ENCODE peak calls at places on chromosome 21, in ten cellular contexts. One of them, this sample, is unnamed.

GRCh38 chr21:33666153-33666552 is 23.9 kb downstream of the ITSN1 start:
- DNase-seq in H7: no peak
- DNase-seq in ELR: no peak
- DNase-seq in stimulated activated CD4-positive, alpha-beta T cell treated with anti-CD3 and anti-CD28 coated beads, Interleukin-4, amount 100 ng/mL, for 24 hours: no peak
- DNase-seq in RPMI7951: no peak
- DNase-seq in Caki2: no peak
- DNase-seq in T-cell: no peak
- DNase-seq in midbrain: no peak
- DNase-seq in cardiac fibroblast: no peak
- DNase-seq in stomach: no peak
- DNase-seq in this sample: no peak

GRCh38 chr21:29196021-29196663 is 65.7 kb downstream of the MAP3K7CL start:
- DNase-seq in T-cell: peak; percentile 70
- DNase-seq in midbrain: peak; percentile 14
- DNase-seq in H7: peak; percentile 40
- DNase-seq in Caki2: peak; percentile 91
- DNase-seq in ELR: peak; percentile 98
- DNase-seq in RPMI7951: peak; percentile 94
- DNase-seq in stimulated activated CD4-positive, alpha-beta T cell treated with anti-CD3 and anti-CD28 coated beads, Interleukin-4, amount 100 ng/mL, for 24 hours: peak; percentile 83
- DNase-seq in cardiac fibroblast: peak; percentile 93
- DNase-seq in stomach: peak; percentile 53
- DNase-seq in this sample: no peak

GRCh38 chr21:16002872-16003466 is 273.2 kb downstream of the USP25 start:
- DNase-seq in stimulated activated CD4-positive, alpha-beta T cell treated with anti-CD3 and anti-CD28 coated beads, Interleukin-4, amount 100 ng/mL, for 24 hours: no peak
- DNase-seq in stomach: no peak
- DNase-seq in cardiac fibroblast: peak; percentile 51
- DNase-seq in ELR: peak; percentile 49
- DNase-seq in RPMI7951: no peak
- DNase-seq in midbrain: peak; percentile 22
- DNase-seq in T-cell: no peak
- DNase-seq in Caki2: no peak
- DNase-seq in H7: no peak
- DNase-seq in this sample: peak; percentile 44

GRCh38 chr21:25929859-25930520 is 195.2 kb downstream of the GABPA start:
- DNase-seq in H7: peak; percentile 53
- DNase-seq in cardiac fibroblast: peak; percentile 46
- DNase-seq in stomach: no peak
- DNase-seq in RPMI7951: peak; percentile 53
- DNase-seq in T-cell: no peak
- DNase-seq in ELR: peak; percentile 21
- DNase-seq in Caki2: no peak
- DNase-seq in midbrain: peak; percentile 45
- DNase-seq in stimulated activated CD4-positive, alpha-beta T cell treated with anti-CD3 and anti-CD28 coated beads, Interleukin-4, amount 100 ng/mL, for 24 hours: no peak
- DNase-seq in this sample: no peak

GRCh38 chr21:45341779-45342178 is 54.1 kb upstream of the POFUT2 start:
- DNase-seq in stomach: no peak
- DNase-seq in Caki2: no peak
- DNase-seq in T-cell: no peak
- DNase-seq in stimulated activated CD4-positive, alpha-beta T cell treated with anti-CD3 and anti-CD28 coated beads, Interleukin-4, amount 100 ng/mL, for 24 hours: no peak
- DNase-seq in RPMI7951: no peak
- DNase-seq in midbrain: no peak
- DNase-seq in cardiac fibroblast: peak; percentile 52
- DNase-seq in ELR: no peak
- DNase-seq in H7: no peak
- DNase-seq in this sample: peak; percentile 57

GRCh38 chr21:33047231-33047630 is 21.5 kb downstream of the OLIG2 start:
- DNase-seq in stomach: no peak
- DNase-seq in T-cell: no peak
- DNase-seq in midbrain: no peak
- DNase-seq in cardiac fibroblast: peak; percentile 41
- DNase-seq in ELR: peak; percentile 53
- DNase-seq in H7: no peak
- DNase-seq in RPMI7951: peak; percentile 76
- DNase-seq in Caki2: no peak
- DNase-seq in stimulated activated CD4-positive, alpha-beta T cell treated with anti-CD3 and anti-CD28 coated beads, Interleukin-4, amount 100 ng/mL, for 24 hours: no peak
- DNase-seq in this sample: no peak

GRCh38 chr21:16011719-16012118 is 281.9 kb downstream of the USP25 start:
- DNase-seq in T-cell: no peak
- DNase-seq in stomach: no peak
- DNase-seq in stimulated activated CD4-positive, alpha-beta T cell treated with anti-CD3 and anti-CD28 coated beads, Interleukin-4, amount 100 ng/mL, for 24 hours: no peak
- DNase-seq in Caki2: no peak
- DNase-seq in RPMI7951: no peak
- DNase-seq in H7: no peak
- DNase-seq in ELR: no peak
- DNase-seq in midbrain: no peak
- DNase-seq in cardiac fibroblast: no peak
- DNase-seq in this sample: peak; percentile 28

GRCh38 chr21:45128613-45129226 is 54.3 kb downstream of the ADARB1 start:
- DNase-seq in midbrain: peak; percentile 56
- DNase-seq in T-cell: peak; percentile 82
- DNase-seq in Caki2: peak; percentile 69
- DNase-seq in stimulated activated CD4-positive, alpha-beta T cell treated with anti-CD3 and anti-CD28 coated beads, Interleukin-4, amount 100 ng/mL, for 24 hours: peak; percentile 79
- DNase-seq in stomach: peak; percentile 76
- DNase-seq in H7: peak; percentile 80
- DNase-seq in cardiac fibroblast: peak; percentile 84
- DNase-seq in RPMI7951: peak; percentile 65
- DNase-seq in ELR: peak; percentile 78
- DNase-seq in this sample: peak; percentile 92

GRCh38 chr21:39809936-39810335 is 57.3 kb upstream of the PCP4 start:
- DNase-seq in Caki2: no peak
- DNase-seq in cardiac fibroblast: no peak
- DNase-seq in T-cell: no peak
- DNase-seq in stimulated activated CD4-positive, alpha-beta T cell treated with anti-CD3 and anti-CD28 coated beads, Interleukin-4, amount 100 ng/mL, for 24 hours: no peak
- DNase-seq in ELR: no peak
- DNase-seq in stomach: no peak
- DNase-seq in H7: no peak
- DNase-seq in RPMI7951: no peak
- DNase-seq in midbrain: no peak
- DNase-seq in this sample: no peak

GRCh38 chr21:33496345-33496744 is 4.8 kb upstream of the DNAJC28 start:
- DNase-seq in midbrain: no peak
- DNase-seq in ELR: no peak
- DNase-seq in Caki2: no peak
- DNase-seq in cardiac fibroblast: no peak
- DNase-seq in stomach: no peak
- DNase-seq in H7: peak; percentile 48
- DNase-seq in T-cell: no peak
- DNase-seq in stimulated activated CD4-positive, alpha-beta T cell treated with anti-CD3 and anti-CD28 coated beads, Interleukin-4, amount 100 ng/mL, for 24 hours: no peak
- DNase-seq in RPMI7951: no peak
- DNase-seq in this sample: no peak

This sample was measured in cerebellar cortex.